ENCODE peak calls at places on chromosomes 6 and 20, in nine cellular contexts. I, P, X, J, Z, D, S, O and V are unnamed samples.

GRCh38 chr6:3977875-3978711 is 100.8 kb downstream of the FAM217A start:
- DNase-seq in I (peak), P (peak), X (no peak), J (peak), Z (peak), D (peak), S (peak), O (peak), V (no peak)

GRCh38 chr6:31940256-31940664 is 5.6 kb upstream of the CFB start:
- DNase-seq in I (no peak), P (no peak), X (no peak), J (no peak), Z (peak), D (peak), S (no peak), O (no peak), V (no peak)

GRCh38 chr6:161327360-161327953 is 53.6 kb upstream of the AGPAT4 start:
- DNase-seq in I (no peak), P (no peak), X (no peak), J (peak), Z (peak), D (no peak), S (peak), O (no peak), V (no peak)

GRCh38 chr6:15551798-15552197 is 111.0 kb downstream of the DTNBP1 start:
- DNase-seq in I (peak), P (no peak), X (no peak), J (no peak), Z (no peak), D (no peak), S (peak), O (peak), V (no peak)

GRCh38 chr6:109483744-109484075 is 691 bp upstream of the ZBTB24 start:
- DNase-seq in I (peak), P (peak), X (no peak), J (peak), Z (no peak), D (no peak), S (no peak), O (no peak), V (no peak)

GRCh38 chr6:159533568-159533967 is 159.5 kb downstream of the SOD2 start:
- DNase-seq in I (no peak), P (no peak), X (no peak), J (no peak), Z (no peak), D (peak), S (no peak), O (no peak), V (no peak)

GRCh38 chr6:118892248-118893094 is 1.5 kb upstream of the ASF1A start:
- DNase-seq in I (peak), P (no peak), X (no peak), J (no peak), Z (no peak), D (peak), S (no peak), O (peak), V (no peak)

GRCh38 chr20:37992802-37993538 is 40.3 kb downstream of the TTI1 start:
- DNase-seq in I (peak), P (peak), X (no peak), J (no peak), Z (peak), D (peak), S (peak), O (peak), V (peak)

GRCh38 chr6:7311920-7312615 is 931 bp downstream of the SSR1 start:
- DNase-seq in I (peak), P (peak), X (no peak), J (no peak), Z (peak), D (peak), S (peak), O (no peak), V (no peak)

GRCh38 chr6:139028242-139028657 is 295 bp upstream of the ABRACL start:
- DNase-seq in I (no peak), P (no peak), X (peak), J (no peak), Z (peak), D (peak), S (peak), O (no peak), V (no peak)

GRCh38 chr6:112227992-112228391 is 26.4 kb downstream of the LAMA4 start:
- DNase-seq in I (no peak), P (no peak), X (no peak), J (no peak), Z (no peak), D (peak), S (no peak), O (no peak), V (no peak)

GRCh38 chr20:3595541-3595940 is 67.7 kb downstream of the GFRA4 start:
- DNase-seq in I (no peak), P (no peak), X (no peak), J (no peak), Z (peak), D (no peak), S (no peak), O (no peak), V (no peak)

GRCh38 chr6:149233056-149233715 is 84.3 kb upstream of the TAB2 start:
- DNase-seq in I (peak), P (peak), X (no peak), J (peak), Z (no peak), D (peak), S (no peak), O (peak), V (peak)

GRCh38 chr6:5061152-5061551 is 24.0 kb upstream of the PPP1R3G start:
- DNase-seq in I (no peak), P (peak), X (no peak), J (no peak), Z (no peak), D (no peak), S (no peak), O (no peak), V (no peak)

GRCh38 chr6:85390775-85391174 is 59.1 kb upstream of the NT5E start:
- DNase-seq in I (no peak), P (peak), X (no peak), J (no peak), Z (no peak), D (peak), S (no peak), O (no peak), V (no peak)

GRCh38 chr6:138948780-138949179 is 39.3 kb downstream of the REPS1 start:
- DNase-seq in I (no peak), P (no peak), X (no peak), J (no peak), Z (peak), D (no peak), S (no peak), O (no peak), V (no peak)

GRCh38 chr6:110528051-110528929 is 51.9 kb upstream of the SLC22A16 start:
- DNase-seq in I (peak), P (peak), X (no peak), J (peak), Z (peak), D (peak), S (peak), O (peak), V (peak)

GRCh38 chr6:34912715-34913464 is 23.8 kb downstream of the ANKS1A start:
- DNase-seq in I (peak), P (peak), X (no peak), J (no peak), Z (no peak), D (peak), S (no peak), O (no peak), V (no peak)

GRCh38 chr6:87184762-87185250 is 29.4 kb downstream of the ZNF292 start:
- DNase-seq in I (no peak), P (no peak), X (no peak), J (no peak), Z (no peak), D (no peak), S (no peak), O (peak), V (no peak)

GRCh38 chr6:32181890-32182529 is 2.0 kb downstream of the AGER start:
- DNase-seq in I (no peak), P (no peak), X (no peak), J (no peak), Z (no peak), D (no peak), S (no peak), O (peak), V (no peak)

GRCh38 chr6:3813150-3813780 is 35.9 kb upstream of the FAM50B start:
- DNase-seq in I (peak), P (no peak), X (no peak), J (no peak), Z (no peak), D (peak), S (no peak), O (peak), V (no peak)

GRCh38 chr20:21708738-21709534 is 3.5 kb downstream of the PAX1 start:
- DNase-seq in I (no peak), P (no peak), X (no peak), J (no peak), Z (peak), D (no peak), S (no peak), O (no peak), V (no peak)
- TF ChIP-seq EZH2 in I (peak), P (no peak), X (peak), J (no peak), Z (peak), D (no peak), S (peak), O (no peak), V (peak)

DNA sequence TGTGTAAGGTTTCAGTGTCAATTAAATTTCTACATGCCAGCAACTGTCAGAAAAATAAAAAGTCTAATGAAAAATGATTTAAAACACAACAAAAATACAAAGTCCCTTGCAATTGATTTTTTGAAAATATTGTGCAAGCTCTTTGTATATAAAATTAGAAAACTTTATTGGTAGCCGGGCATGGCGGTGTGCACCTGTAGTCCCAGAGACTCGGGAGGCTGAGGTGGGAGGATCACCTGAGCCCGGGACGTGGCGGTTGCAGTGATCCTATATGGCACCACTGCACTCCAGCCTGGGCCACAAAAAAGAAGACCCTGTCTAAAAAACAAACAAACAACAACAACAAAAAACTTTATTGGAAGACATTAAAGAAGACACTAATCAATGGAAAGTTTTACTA is 6.0 kb upstream of the OVOL2 start:
- DNase-seq in I (no peak), P (no peak), X (no peak), J (no peak), Z (no peak), D (no peak), S (no peak), O (no peak), V (no peak)
- TF ChIP-seq EZH2 in I (no peak), P (no peak), X (no peak), J (no peak), Z (no peak), D (no peak), S (no peak), O (no peak), V (no peak)

GRCh38 chr6:98844244-98845161 is 10.1 kb downstream of the POU3F2 start:
- DNase-seq in I (no peak), P (no peak), X (no peak), J (no peak), Z (no peak), D (no peak), S (peak), O (no peak), V (no peak)
- TF ChIP-seq EZH2 in I (peak), P (peak), X (no peak), J (no peak), Z (peak), D (no peak), S (peak), O (no peak), V (peak)

DNA sequence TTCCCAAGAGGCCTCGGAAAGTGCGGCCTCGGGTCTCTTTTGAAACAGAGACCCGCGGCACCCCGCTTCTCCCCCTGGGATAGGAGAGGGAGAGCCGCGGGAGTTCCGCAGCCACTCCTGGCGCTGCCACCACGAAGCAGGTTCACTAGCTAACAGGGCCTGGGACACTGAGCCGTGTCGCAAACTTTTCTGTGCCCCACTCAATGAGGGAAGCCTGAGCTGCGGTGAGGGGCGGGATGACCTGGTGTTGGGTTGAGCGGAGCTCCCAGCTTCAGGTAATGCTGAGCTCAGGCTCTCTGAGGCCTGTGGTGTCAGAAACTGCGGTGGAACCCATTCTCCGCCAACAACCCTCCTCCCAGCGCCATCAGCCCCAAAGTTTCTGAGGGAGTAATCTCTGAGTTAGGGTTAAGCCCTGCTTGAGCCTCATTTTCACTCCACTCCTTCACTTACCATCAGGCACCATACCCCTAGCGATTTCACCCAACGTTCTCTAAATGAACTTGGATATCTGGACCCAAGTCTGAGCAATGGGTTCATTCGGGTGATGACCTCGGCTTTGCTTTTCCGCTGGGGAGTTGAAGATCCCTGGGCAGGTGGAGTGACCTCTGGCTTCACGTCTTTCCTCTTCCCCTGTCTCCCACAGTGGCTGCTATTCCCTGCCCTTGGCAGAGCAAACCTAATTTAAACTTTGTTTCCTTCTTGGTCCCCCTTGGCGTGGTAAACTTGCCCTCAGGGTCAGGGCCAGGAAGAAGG is 7.6 kb upstream of the TFAP2A start:
- DNase-seq in I (no peak), P (no peak), X (no peak), J (no peak), Z (no peak), D (no peak), S (no peak), O (no peak), V (no peak)
- TF ChIP-seq EZH2 in I (no peak), P (no peak), X (peak), J (no peak), Z (peak), D (peak), S (peak), O (no peak), V (no peak)

DNA sequence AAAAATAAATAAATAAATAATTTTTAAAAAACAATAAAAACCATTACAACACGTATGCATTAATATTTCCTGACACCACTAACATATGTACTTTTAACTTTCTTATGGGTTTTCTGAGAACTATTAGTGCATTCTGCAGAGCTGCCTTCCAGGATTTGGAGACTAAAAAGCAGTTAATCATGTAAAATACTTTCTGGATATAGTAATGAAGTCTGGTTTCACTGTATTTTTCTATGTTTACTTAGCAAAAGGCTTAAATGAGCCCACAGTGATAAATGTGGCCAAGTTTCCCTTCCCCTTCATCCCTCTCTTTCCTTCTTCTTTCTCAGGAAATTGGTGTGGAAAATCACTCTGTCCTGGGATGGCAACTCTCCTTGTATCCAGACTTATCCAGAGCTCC is 29.7 kb upstream of the ENPP1 start:
- DNase-seq in I (no peak), P (peak), X (no peak), J (no peak), Z (no peak), D (no peak), S (no peak), O (no peak), V (no peak)
- TF ChIP-seq EZH2 in I (no peak), P (no peak), X (no peak), J (no peak), Z (no peak), D (no peak), S (no peak), O (no peak), V (no peak)

GRCh38 chr20:63411151-63411897 is 50.2 kb upstream of the CHRNA4 start:
- DNase-seq in I (no peak), P (no peak), X (no peak), J (no peak), Z (no peak), D (no peak), S (no peak), O (no peak), V (no peak)
- TF ChIP-seq EZH2 in I (no peak), P (no peak), X (no peak), J (no peak), Z (no peak), D (no peak), S (no peak), O (no peak), V (no peak)

GRCh38 chr20:49983123-49983847 is 505 bp downstream of the SNAI1 start:
- DNase-seq in I (no peak), P (no peak), X (no peak), J (no peak), Z (no peak), D (no peak), S (peak), O (no peak), V (no peak)

GRCh38 chr20:49983848-49984408 is 1.1 kb downstream of the SNAI1 start:
- DNase-seq in I (no peak), P (peak), X (no peak), J (no peak), Z (no peak), D (peak), S (no peak), O (no peak), V (no peak)

GRCh38 chr20:49981218-49982071 is 1.3 kb upstream of the SNAI1 start:
- DNase-seq in I (no peak), P (no peak), X (no peak), J (no peak), Z (no peak), D (no peak), S (peak), O (no peak), V (no peak)

GRCh38 chr20:49982072-49982345 is 771 bp upstream of the SNAI1 start:
- DNase-seq in I (no peak), P (no peak), X (no peak), J (no peak), Z (no peak), D (no peak), S (no peak), O (no peak), V (no peak)

GRCh38 chr20:49982346-49983122 is at the start of gene SNAI1:
- DNase-seq in I (peak), P (peak), X (no peak), J (peak), Z (peak), D (peak), S (peak), O (peak), V (no peak)
- TF ChIP-seq EZH2 in I (no peak), P (no peak), X (no peak), J (no peak), Z (no peak), D (no peak), S (no peak), O (no peak), V (peak)

DNA sequence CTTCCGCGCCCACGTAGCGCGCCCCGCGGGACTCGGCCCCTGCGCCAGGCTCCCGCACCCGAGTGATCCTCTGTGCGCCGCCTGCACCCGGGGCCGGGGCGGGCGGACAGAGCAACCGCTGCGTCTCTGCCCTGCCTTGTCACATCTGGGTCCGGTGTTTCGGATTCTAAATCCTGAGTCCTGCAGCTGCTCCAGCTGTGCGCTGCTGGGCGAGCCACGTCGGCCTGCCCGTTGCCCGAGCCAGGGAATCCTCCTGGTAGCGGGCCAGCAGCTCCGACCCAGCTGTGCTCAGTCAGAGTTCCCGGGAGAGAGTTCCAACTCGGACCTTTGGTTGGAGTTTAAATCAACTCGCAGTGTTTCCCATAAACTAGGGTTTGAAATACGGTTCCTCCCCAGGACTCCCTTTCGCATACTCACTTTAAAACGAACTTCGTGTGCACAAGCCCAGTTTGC is 268 bp upstream of the PDE10A start:
- DNase-seq in I (peak), P (peak), X (no peak), J (no peak), Z (peak), D (peak), S (peak), O (no peak), V (no peak)
- TF ChIP-seq EZH2 in I (no peak), P (no peak), X (peak), J (no peak), Z (peak), D (peak), S (peak), O (no peak), V (peak)

DNA sequence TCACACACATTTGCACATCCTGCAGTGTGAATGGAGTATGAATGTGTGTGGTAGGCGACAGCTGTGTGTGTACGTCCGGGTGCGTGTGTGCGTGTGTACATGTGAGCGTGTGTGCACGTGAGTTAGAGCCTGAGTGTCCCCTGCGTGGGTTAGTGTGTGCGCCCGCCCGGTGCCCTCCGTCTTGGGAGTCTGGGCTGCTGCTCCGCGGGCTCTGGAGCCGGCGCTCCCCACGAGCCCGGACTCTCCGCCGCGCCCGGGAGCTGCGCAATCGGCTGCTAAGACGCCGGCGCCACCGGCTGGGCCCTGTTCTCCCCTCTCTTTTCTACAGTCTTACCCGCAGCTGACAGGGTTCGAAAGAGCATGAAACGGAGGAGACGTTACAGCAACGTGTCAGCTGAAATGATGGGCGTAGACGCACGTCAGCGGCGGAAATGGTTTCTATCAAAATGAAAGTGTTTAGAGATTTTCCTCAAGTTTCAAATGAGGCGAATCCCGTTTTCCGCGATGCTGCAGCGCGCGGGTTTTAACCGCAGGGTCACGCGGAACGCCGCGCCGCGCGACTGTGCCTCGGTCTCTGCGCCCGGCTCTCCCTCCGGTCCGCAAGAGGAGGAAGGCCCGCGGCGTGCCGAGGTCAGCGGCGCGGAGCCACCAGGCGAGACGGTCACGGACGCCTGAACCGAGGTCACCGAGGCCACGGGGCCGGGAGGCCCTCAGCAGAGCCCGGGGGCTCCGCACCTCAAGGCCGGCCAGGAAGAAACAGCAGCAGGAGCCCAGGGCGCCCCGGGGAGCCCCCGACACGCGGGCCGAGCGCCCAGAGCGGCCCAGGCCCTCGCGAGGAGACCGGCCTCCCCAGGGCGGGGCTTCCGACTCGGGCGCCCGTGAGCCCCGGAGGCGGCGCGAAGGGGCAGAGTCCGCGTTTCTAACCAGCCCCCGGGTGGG is 95.3 kb upstream of the BHLHE23 start:
- DNase-seq in I (peak), P (peak), X (no peak), J (no peak), Z (peak), D (peak), S (peak), O (no peak), V (no peak)
- TF ChIP-seq EZH2 in I (no peak), P (no peak), X (peak), J (peak), Z (peak), D (no peak), S (peak), O (no peak), V (no peak)

GRCh38 chr20:33328738-33329137 is 45.7 kb downstream of the BPIFB1 start:
- DNase-seq in I (no peak), P (no peak), X (no peak), J (no peak), Z (no peak), D (no peak), S (no peak), O (no peak), V (no peak)
- TF ChIP-seq EZH2 in I (no peak), P (no peak), X (no peak), J (no peak), Z (no peak), D (no peak), S (no peak), O (no peak), V (no peak)